ENCODE peak calls at places on chromosomes 2 and 18, in six cellular contexts. C is H1, Y is GM13977, D is tibial nerve, S is astrocyte, Q is transverse colon. X is an unnamed sample.

GRCh38 chr2:160075171-160075570 is 12.8 kb upstream of the PLA2R1 start:
- DNase-seq in C (no peak), Y (no peak), D (peak), S (peak), Q (no peak), X (no peak)

GRCh38 chr2:147714582-147714981 is 130.2 kb upstream of the ACVR2A start:
- DNase-seq in C (no peak), Y (no peak), D (no peak), S (peak), Q (no peak), X (no peak)

GRCh38 chr18:5542393-5543035 is 1.3 kb downstream of the EPB41L3 start:
- DNase-seq in C (no peak), Y (no peak), D (no peak), S (no peak), Q (peak), X (no peak)

GRCh38 chr2:74186038-74186437 is 7.4 kb upstream of the MOB1A start:
- DNase-seq in C (no peak), Y (peak), D (no peak), S (no peak), Q (peak), X (no peak)

GRCh38 chr2:109129921-109130725 is 1.1 kb downstream of the SH3RF3 start:
- DNase-seq in C (no peak), Y (peak), D (no peak), S (peak), Q (peak), X (no peak)

GRCh38 chr18:22711381-22711717 is 221.8 kb upstream of the RBBP8 start:
- DNase-seq in C (no peak), Y (no peak), D (no peak), S (peak), Q (no peak), X (no peak)

GRCh38 chr18:36099311-36099710 is 29.8 kb downstream of the SLC39A6 start:
- DNase-seq in C (no peak), Y (no peak), D (no peak), S (no peak), Q (no peak), X (no peak)

GRCh38 chr2:1775511-1776035 is 31.3 kb upstream of the PXDN start:
- DNase-seq in C (no peak), Y (no peak), D (no peak), S (no peak), Q (no peak), X (no peak)

GRCh38 chr2:176126929-176127768 is 2.4 kb upstream of the HOXD8 start:
- DNase-seq in C (no peak), Y (peak), D (peak), S (no peak), Q (peak), X (no peak)

GRCh38 chr18:63099848-63100625 is 219.5 kb downstream of the BCL2 start:
- DNase-seq in C (no peak), Y (no peak), D (no peak), S (no peak), Q (peak), X (no peak)

GRCh38 chr2:136319227-136319626 is 201.3 kb upstream of the CXCR4 start:
- DNase-seq in C (no peak), Y (no peak), D (no peak), S (no peak), Q (no peak), X (no peak)

GRCh38 chr2:54977149-54977548 is 73.1 kb downstream of the RTN4 start:
- DNase-seq in C (no peak), Y (peak), D (no peak), S (no peak), Q (no peak), X (no peak)

DNA sequence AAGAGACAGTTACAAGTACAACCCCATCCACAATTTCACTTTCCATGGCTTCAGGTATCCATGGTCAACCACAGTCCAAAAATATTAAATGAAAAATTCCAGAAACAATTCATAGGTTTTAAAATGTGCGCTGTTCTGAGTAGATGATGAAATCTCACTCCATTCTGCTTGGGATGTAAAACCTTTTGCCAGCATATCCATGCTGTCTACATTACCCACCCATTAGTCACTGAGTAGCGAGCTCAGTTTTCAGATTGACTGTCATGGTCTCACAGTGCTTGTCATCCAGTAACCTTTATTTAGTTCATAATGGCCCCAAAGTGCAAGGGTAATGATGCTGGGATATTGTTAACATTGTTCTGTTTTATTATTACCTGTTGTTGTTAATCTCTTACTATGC is 40.5 kb downstream of the SMAD4 start:
- DNase-seq in C (no peak), Y (no peak), D (no peak), S (peak), Q (no peak), X (no peak)
- TF ChIP-seq CTCF in C (no peak), Y (no peak), D (no peak), S (no peak), Q (no peak), X (no peak)

GRCh38 chr18:74418023-74418422 is 39.1 kb downstream of the DIPK1C start:
- DNase-seq in C (no peak), Y (no peak), D (no peak), S (no peak), Q (no peak), X (no peak)

GRCh38 chr18:74413811-74414210 is 43.3 kb downstream of the DIPK1C start:
- DNase-seq in C (no peak), Y (no peak), D (no peak), S (no peak), Q (no peak), X (peak)

GRCh38 chr18:74414951-74415515 is 42.1 kb downstream of the DIPK1C start:
- DNase-seq in C (no peak), Y (no peak), D (no peak), S (no peak), Q (no peak), X (peak)

GRCh38 chr18:74419761-74420160 is 37.3 kb downstream of the DIPK1C start:
- DNase-seq in C (no peak), Y (no peak), D (no peak), S (no peak), Q (no peak), X (no peak)

DNA sequence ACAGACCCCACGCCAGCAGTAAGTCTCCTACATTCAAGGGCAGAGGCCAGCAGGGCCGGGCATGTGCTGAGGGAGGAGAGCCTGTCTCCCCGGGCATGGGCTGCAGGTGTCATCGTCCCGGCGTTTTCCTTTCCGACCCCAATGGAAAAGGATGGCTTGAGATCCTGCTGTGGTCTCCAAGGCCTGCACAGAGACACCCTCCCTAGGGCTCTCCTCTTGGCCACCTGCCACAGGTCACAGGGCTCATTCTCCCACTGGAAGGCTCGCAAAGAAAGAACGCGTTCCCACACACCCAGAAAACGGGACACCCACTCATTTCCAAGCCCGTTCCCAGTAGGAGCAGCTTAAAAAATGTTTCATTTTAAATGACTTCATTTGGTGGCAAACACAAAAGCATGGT is 41.0 kb downstream of the DIPK1C start:
- DNase-seq in C (no peak), Y (no peak), D (no peak), S (no peak), Q (no peak), X (no peak)
- TF ChIP-seq CTCF in C (no peak), Y (no peak), D (no peak), S (no peak), Q (no peak), X (no peak)

GRCh38 chr18:3666526-3667254 is 216.7 kb downstream of the TGIF1 start:
- DNase-seq in C (no peak), Y (no peak), D (no peak), S (no peak), Q (no peak), X (no peak)
- TF ChIP-seq CTCF in C (no peak), Y (no peak), D (no peak), S (no peak), Q (no peak), X (peak)

DNA sequence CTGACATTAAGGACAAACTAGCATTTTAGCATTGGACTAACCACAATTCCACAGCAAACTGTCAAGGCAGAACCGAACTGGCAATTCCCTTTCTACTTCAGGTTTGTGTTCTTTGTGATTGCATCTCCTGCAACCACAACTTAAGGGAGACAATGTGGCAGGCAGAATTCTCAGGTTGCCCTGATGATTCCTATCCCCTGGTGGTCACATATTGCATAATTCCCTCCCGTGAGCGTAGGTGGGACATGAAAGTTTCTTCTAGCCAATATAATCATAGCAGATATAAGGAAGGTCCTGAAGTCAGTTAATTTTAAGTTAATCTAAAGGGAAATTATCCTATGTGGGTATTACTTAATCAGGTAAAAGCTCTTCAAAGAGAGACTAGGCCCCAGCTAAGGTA is 45.8 kb upstream of the TNP1 start:
- DNase-seq in C (no peak), Y (no peak), D (no peak), S (no peak), Q (no peak), X (no peak)
- TF ChIP-seq CTCF in C (peak), Y (no peak), D (no peak), S (no peak), Q (no peak), X (no peak)

GRCh38 chr2:241665731-241666440 is 20.7 kb downstream of the DTYMK start:
- DNase-seq in C (no peak), Y (no peak), D (no peak), S (peak), Q (no peak), X (no peak)
- TF ChIP-seq CTCF in C (no peak), Y (no peak), D (no peak), S (no peak), Q (no peak), X (peak)

DNA sequence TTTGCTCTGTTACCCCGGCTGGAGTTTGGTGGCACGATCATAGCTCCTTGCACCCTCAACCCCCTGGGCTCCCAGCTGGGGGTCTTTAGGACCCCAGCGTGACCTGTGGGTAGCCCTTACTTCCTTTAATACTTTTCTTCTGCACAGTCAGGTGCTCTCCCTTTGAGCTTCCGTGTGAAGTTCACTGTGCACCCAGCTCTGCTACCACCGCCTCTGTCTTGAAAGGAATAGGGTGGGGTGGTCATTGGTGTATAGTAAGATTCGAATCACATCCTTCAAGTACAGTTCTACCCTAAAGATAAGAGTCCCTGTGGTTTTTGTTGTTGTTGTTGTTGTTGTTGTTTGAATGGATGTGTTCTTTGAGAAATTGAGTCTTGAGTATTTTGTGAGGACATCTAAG is 267.4 kb downstream of the NEDD4L start:
- DNase-seq in C (no peak), Y (no peak), D (no peak), S (no peak), Q (no peak), X (no peak)
- TF ChIP-seq CTCF in C (no peak), Y (no peak), D (no peak), S (no peak), Q (no peak), X (no peak)

DNA sequence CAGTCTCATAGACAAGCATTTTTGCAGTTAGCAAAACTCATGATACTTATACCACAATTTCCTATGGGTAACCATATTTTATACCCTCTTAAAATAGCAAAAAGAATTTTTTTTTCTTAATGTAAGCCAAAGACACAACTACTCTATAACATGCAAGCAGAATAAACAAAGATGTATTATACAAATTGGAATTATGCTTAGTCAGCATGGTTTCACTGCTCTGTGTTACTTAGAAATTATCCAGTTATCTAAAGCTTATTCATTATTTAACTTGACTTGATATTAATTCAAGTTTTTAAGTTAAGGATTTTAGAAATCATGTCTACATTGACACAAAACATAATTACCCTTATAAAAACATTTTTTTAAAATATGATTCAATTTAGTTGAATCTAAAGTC is 449.8 kb upstream of the CDH2 start:
- DNase-seq in C (no peak), Y (no peak), D (no peak), S (no peak), Q (no peak), X (no peak)
- TF ChIP-seq CTCF in C (no peak), Y (no peak), D (no peak), S (no peak), Q (no peak), X (no peak)